ENCODE peak calls at places on chromosomes 11 and 22, in four cellular contexts. One of them, this sample, is unnamed.

GRCh38 chr22:20423636-20424511 is 13.8 kb downstream of the SCARF2 start:
- DNase-seq in ovary: no peak
- DNase-seq in stomach: no peak
- DNase-seq in K562: peak
- DNase-seq in this sample: no peak

GRCh38 chr22:43078522-43078921 is 10.7 kb downstream of the TTLL1 start:
- DNase-seq in ovary: no peak
- DNase-seq in stomach: no peak
- DNase-seq in K562: no peak
- DNase-seq in this sample: no peak

GRCh38 chr22:21448627-21449416 is 18.4 kb upstream of the TMEM191C start:
- DNase-seq in ovary: peak
- DNase-seq in stomach: peak
- DNase-seq in K562: no peak
- DNase-seq in this sample: peak

GRCh38 chr11:127074151-127074761 is 73.7 kb upstream of the KIRREL3 start:
- DNase-seq in ovary: no peak
- DNase-seq in stomach: no peak
- DNase-seq in K562: peak
- DNase-seq in this sample: no peak

GRCh38 chr11:40166892-40167291 is 1292.6 kb downstream of the LRRC4C start:
- DNase-seq in ovary: no peak
- DNase-seq in stomach: no peak
- DNase-seq in K562: no peak
- DNase-seq in this sample: no peak

GRCh38 chr11:15800121-15800800 is 556.1 kb downstream of the SOX6 start:
- DNase-seq in ovary: no peak
- DNase-seq in stomach: peak
- DNase-seq in K562: no peak
- DNase-seq in this sample: no peak

GRCh38 chr11:125950696-125951645 is 5.1 kb downstream of the VSIG10L2 start:
- DNase-seq in ovary: peak
- DNase-seq in stomach: no peak
- DNase-seq in K562: no peak
- DNase-seq in this sample: peak

GRCh38 chr11:64516226-64516625 is 74.8 kb upstream of the SLC22A12 start:
- DNase-seq in ovary: no peak
- DNase-seq in stomach: no peak
- DNase-seq in K562: peak
- DNase-seq in this sample: no peak

GRCh38 chr11:14451825-14452224 is 47.8 kb downstream of the COPB1 start:
- DNase-seq in ovary: no peak
- DNase-seq in stomach: no peak
- DNase-seq in K562: no peak
- DNase-seq in this sample: no peak

GRCh38 chr11:60377737-60378136 is 595 bp upstream of the MS4A7 start:
- DNase-seq in ovary: no peak
- DNase-seq in stomach: no peak
- DNase-seq in K562: no peak
- DNase-seq in this sample: peak

GRCh38 chr11:75789521-75789920 is 20.9 kb downstream of the DGAT2 start:
- DNase-seq in ovary: no peak
- DNase-seq in stomach: no peak
- DNase-seq in K562: no peak
- DNase-seq in this sample: no peak

GRCh38 chr11:123083623-123084029 is 21.7 kb upstream of the HSPA8 start:
- DNase-seq in ovary: peak
- DNase-seq in stomach: peak
- DNase-seq in K562: peak
- DNase-seq in this sample: peak

GRCh38 chr11:1928038-1928890 is 8.8 kb downstream of the TNNT3 start:
- DNase-seq in ovary: no peak
- DNase-seq in stomach: no peak
- DNase-seq in K562: no peak
- DNase-seq in this sample: no peak

GRCh38 chr22:38572065-38572464 is 2.1 kb upstream of the DMC1 start:
- DNase-seq in ovary: no peak
- DNase-seq in stomach: no peak
- DNase-seq in K562: peak
- DNase-seq in this sample: no peak

GRCh38 chr11:41461057-41461681 is 1.7 kb upstream of the LRRC4C start:
- DNase-seq in ovary: no peak
- DNase-seq in stomach: no peak
- DNase-seq in K562: peak
- DNase-seq in this sample: no peak

GRCh38 chr11:102276302-102277182 is 40.7 kb upstream of the BIRC3 start:
- DNase-seq in ovary: no peak
- DNase-seq in stomach: no peak
- DNase-seq in K562: no peak
- DNase-seq in this sample: no peak

GRCh38 chr11:6442441-6442840 is 1.7 kb upstream of the HPX start:
- DNase-seq in ovary: no peak
- DNase-seq in stomach: no peak
- DNase-seq in K562: no peak
- DNase-seq in this sample: no peak

GRCh38 chr11:6437993-6438392 is 2.8 kb downstream of the HPX start:
- DNase-seq in ovary: no peak
- DNase-seq in stomach: no peak
- DNase-seq in K562: no peak
- DNase-seq in this sample: no peak

GRCh38 chr11:6437423-6437822 is 3.4 kb downstream of the HPX start:
- DNase-seq in ovary: no peak
- DNase-seq in stomach: no peak
- DNase-seq in K562: peak
- DNase-seq in this sample: no peak

GRCh38 chr11:6440906-6441358 is at the start of gene HPX:
- DNase-seq in ovary: no peak
- DNase-seq in stomach: no peak
- DNase-seq in K562: no peak
- DNase-seq in this sample: no peak

GRCh38 chr11:6438979-6439571 is 1.7 kb downstream of the HPX start:
- DNase-seq in ovary: no peak
- DNase-seq in stomach: peak
- DNase-seq in K562: peak
- DNase-seq in this sample: no peak
- TF ChIP-seq CTCF in ovary: no peak
- TF ChIP-seq CTCF in stomach: peak
- TF ChIP-seq CTCF in K562: peak
- TF ChIP-seq CTCF in this sample: peak

DNA sequence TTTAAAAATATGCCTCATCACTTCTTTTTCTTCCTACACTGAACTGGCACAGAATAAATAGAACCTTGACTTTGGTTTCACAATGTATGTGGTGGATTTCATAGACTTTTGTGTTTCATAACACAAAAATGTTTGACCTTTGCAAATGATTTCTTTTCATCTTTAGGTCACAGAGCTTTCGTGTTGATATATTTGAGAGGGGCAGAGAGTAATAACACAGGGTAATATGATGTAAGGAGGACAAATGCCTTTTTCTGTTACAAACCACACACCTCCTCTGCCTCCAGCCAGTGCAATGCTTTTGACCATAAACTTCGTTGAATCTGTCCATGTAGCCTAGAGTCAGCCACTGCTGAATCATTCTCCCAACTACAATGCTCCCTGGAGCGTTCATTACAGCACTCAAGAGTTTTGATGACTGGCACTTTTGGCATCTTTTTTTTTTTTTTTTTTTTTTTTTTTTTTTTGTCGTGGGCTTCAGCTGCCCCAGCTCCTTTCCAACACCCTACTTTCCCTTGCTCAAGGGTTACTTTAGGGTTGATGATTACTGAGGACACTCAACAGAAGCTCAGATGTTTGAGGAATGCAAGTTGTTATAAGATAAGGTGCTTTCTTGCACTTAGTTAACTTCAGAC is 11.4 kb upstream of the CAT start:
- DNase-seq in ovary: no peak
- DNase-seq in stomach: no peak
- DNase-seq in K562: peak
- DNase-seq in this sample: no peak
- TF ChIP-seq EP300 in ovary: no peak
- TF ChIP-seq EP300 in stomach: no peak
- TF ChIP-seq EP300 in K562: peak
- TF ChIP-seq EP300 in this sample: no peak

DNA sequence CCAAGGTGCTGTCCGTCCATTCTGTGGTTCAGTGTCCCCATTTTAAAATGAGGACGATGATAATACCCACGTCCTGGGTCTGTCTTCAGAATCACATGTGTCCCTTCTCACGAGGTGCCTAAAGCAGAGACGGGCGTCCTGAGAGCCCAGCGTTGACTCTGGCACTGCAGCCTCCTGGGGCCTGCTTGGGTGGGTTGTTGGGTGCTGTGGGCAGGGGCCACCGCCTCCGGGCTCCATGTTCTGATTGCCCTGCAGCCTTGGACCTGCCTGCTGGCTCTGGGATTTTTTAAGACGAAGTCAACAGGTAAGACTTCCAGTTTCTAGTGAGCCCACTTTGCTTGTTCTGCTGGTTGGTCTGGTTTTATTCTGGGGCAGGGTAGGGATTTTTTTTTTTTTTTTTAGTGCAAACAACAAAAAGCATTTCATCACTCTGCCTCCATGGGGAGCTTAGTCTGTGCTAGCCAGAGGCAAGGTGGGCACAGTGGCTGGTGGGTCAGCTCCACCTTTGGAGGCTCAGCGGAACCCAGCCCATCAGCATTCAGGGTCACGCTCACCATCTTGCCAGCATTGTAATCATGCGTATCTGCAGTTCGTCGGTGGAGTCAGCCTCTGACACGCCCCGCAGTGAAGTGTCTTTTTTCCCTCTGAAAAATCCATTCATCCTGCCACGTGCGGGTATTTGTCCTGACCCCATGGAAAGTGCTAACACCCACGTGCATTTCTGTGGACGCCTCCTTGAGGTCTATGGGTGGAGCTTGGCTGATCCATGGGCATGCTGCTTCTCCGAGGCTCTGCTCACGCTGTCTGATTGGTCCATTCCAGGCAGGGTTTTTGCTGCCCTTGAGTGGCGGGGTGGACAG is 28.3 kb downstream of the NADSYN1 start:
- DNase-seq in ovary: no peak
- DNase-seq in stomach: no peak
- DNase-seq in K562: no peak
- DNase-seq in this sample: no peak
- H3K4me3 ChIP-seq in ovary: no peak
- H3K4me3 ChIP-seq in stomach: no peak
- H3K4me3 ChIP-seq in K562: no peak
- H3K4me3 ChIP-seq in this sample: no peak

DNA sequence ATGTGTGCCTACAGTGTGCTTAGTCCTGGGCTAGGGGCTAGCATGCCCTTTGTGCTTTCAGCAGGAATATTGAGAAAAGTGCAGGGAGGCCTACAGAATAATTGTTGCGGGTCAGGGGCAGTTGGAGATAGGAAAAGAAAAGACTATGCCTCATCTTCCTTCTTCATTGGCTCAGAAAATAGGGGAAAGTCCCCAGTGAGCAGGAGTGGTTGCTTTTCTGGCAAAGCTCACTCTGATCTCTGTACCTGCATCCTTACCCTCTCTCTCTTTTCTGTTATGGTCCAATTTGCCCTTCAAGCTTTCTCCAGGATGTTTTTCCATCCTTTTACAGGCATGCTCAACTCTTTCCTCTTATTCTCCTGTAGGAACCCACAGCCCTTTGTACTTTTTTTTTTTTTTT is 29.5 kb upstream of the RRM1 start:
- DNase-seq in ovary: no peak
- DNase-seq in stomach: no peak
- DNase-seq in K562: no peak
- DNase-seq in this sample: no peak
- TF ChIP-seq CTCF in ovary: no peak
- TF ChIP-seq CTCF in stomach: no peak
- TF ChIP-seq CTCF in K562: no peak
- TF ChIP-seq CTCF in this sample: no peak

DNA sequence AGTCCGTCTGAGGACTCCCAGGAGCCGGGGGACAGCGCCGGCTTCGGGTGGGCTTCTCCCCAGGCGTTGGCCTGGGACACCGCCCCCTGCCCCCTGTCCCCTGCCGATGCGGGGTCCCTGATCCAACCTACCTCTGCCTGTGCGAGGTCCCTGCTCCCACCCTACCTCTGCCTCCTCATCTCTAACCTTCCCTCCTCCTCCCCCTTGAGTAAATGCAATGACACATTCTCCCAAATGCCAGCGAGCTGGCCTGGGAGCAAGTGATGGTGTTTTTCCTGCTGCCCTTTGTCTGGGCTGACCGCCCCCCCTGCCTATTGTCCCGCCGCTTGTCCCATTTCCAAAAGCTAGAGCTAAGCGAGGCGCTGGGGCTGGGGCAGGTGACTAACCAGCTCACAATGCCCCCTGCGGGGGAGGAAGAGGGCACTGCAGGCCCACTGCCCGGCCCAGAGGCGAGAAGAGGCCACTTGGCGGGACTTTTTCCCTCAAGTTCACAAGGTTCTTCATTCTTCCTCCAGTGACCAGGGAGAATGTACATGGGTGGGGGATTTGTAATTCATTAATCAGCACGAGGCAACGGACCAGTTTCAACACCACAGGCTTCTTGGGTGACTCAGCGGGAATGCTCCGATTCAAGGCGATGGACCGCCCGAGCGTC is 645 bp upstream of the CLCF1 start:
- DNase-seq in ovary: peak
- DNase-seq in stomach: peak
- DNase-seq in K562: peak
- DNase-seq in this sample: peak
- TF ChIP-seq EP300 in ovary: no peak
- TF ChIP-seq EP300 in stomach: no peak
- TF ChIP-seq EP300 in K562: no peak
- TF ChIP-seq EP300 in this sample: no peak

This sample was measured in sigmoid colon.